ENCODE peak calls at places on chromosomes 11 and 22, in seven cellular contexts. One of them, this sample, is unnamed.

GRCh38 chr11:76094729-76095128 is 111.6 kb downstream of the WNT11 start:
- DNase-seq in stomach: no peak
- DNase-seq in EL: no peak
- DNase-seq in OCI-LY7: no peak
- DNase-seq in activated CD8-positive, alpha-beta memory T cell treated with anti-CD3 and anti-CD28 coated beads, Interleukin-2, amount 50 U/mL, for 4 hours: no peak
- DNase-seq in activated gamma-delta T cell treated with Interleukin-2 at 50 U/mL for 16 hours: no peak
- DNase-seq in NCI-H2081: no peak
- DNase-seq in this sample: no peak

GRCh38 chr11:19428206-19429001 is 187.7 kb upstream of the E2F8 start:
- DNase-seq in stomach: no peak
- DNase-seq in EL: no peak
- DNase-seq in OCI-LY7: no peak
- DNase-seq in activated CD8-positive, alpha-beta memory T cell treated with anti-CD3 and anti-CD28 coated beads, Interleukin-2, amount 50 U/mL, for 4 hours: no peak
- DNase-seq in activated gamma-delta T cell treated with Interleukin-2 at 50 U/mL for 16 hours: no peak
- DNase-seq in NCI-H2081: no peak
- DNase-seq in this sample: no peak

GRCh38 chr22:25668437-25668836 is 73.6 kb upstream of the MYO18B start:
- DNase-seq in stomach: no peak
- DNase-seq in EL: peak; percentile 31
- DNase-seq in OCI-LY7: no peak
- DNase-seq in activated CD8-positive, alpha-beta memory T cell treated with anti-CD3 and anti-CD28 coated beads, Interleukin-2, amount 50 U/mL, for 4 hours: no peak
- DNase-seq in activated gamma-delta T cell treated with Interleukin-2 at 50 U/mL for 16 hours: no peak
- DNase-seq in NCI-H2081: no peak
- DNase-seq in this sample: no peak

GRCh38 chr11:65867284-65868071 is 5.1 kb downstream of the EFEMP2 start:
- DNase-seq in stomach: no peak
- DNase-seq in EL: no peak
- DNase-seq in OCI-LY7: peak; percentile 54
- DNase-seq in activated CD8-positive, alpha-beta memory T cell treated with anti-CD3 and anti-CD28 coated beads, Interleukin-2, amount 50 U/mL, for 4 hours: no peak
- DNase-seq in activated gamma-delta T cell treated with Interleukin-2 at 50 U/mL for 16 hours: no peak
- DNase-seq in NCI-H2081: no peak
- DNase-seq in this sample: no peak

GRCh38 chr11:125329786-125330185 is 165.2 kb downstream of the PKNOX2 start:
- DNase-seq in stomach: no peak
- DNase-seq in EL: no peak
- DNase-seq in OCI-LY7: no peak
- DNase-seq in activated CD8-positive, alpha-beta memory T cell treated with anti-CD3 and anti-CD28 coated beads, Interleukin-2, amount 50 U/mL, for 4 hours: no peak
- DNase-seq in activated gamma-delta T cell treated with Interleukin-2 at 50 U/mL for 16 hours: no peak
- DNase-seq in NCI-H2081: no peak
- DNase-seq in this sample: no peak

GRCh38 chr11:86947541-86947940 is 7.7 kb downstream of the FZD4 start:
- DNase-seq in stomach: no peak
- DNase-seq in EL: peak; percentile 74
- DNase-seq in OCI-LY7: no peak
- DNase-seq in activated CD8-positive, alpha-beta memory T cell treated with anti-CD3 and anti-CD28 coated beads, Interleukin-2, amount 50 U/mL, for 4 hours: no peak
- DNase-seq in activated gamma-delta T cell treated with Interleukin-2 at 50 U/mL for 16 hours: no peak
- DNase-seq in NCI-H2081: no peak
- DNase-seq in this sample: no peak

GRCh38 chr11:13868710-13869403 is 93.7 kb upstream of the SPON1 start:
- DNase-seq in stomach: no peak
- DNase-seq in EL: peak; percentile 12
- DNase-seq in OCI-LY7: no peak
- DNase-seq in activated CD8-positive, alpha-beta memory T cell treated with anti-CD3 and anti-CD28 coated beads, Interleukin-2, amount 50 U/mL, for 4 hours: no peak
- DNase-seq in activated gamma-delta T cell treated with Interleukin-2 at 50 U/mL for 16 hours: peak; percentile 18
- DNase-seq in NCI-H2081: no peak
- DNase-seq in this sample: no peak

GRCh38 chr22:24427500-24428164 is at the start of gene ADORA2A:
- DNase-seq in stomach: peak; percentile 67
- DNase-seq in EL: no peak
- DNase-seq in OCI-LY7: peak; percentile 97
- DNase-seq in activated CD8-positive, alpha-beta memory T cell treated with anti-CD3 and anti-CD28 coated beads, Interleukin-2, amount 50 U/mL, for 4 hours: peak; percentile 88
- DNase-seq in activated gamma-delta T cell treated with Interleukin-2 at 50 U/mL for 16 hours: peak; percentile 81
- DNase-seq in NCI-H2081: no peak
- DNase-seq in this sample: no peak

GRCh38 chr11:73249304-73249703 is 22.8 kb upstream of the P2RY6 start:
- DNase-seq in stomach: no peak
- DNase-seq in EL: no peak
- DNase-seq in OCI-LY7: peak; percentile 12
- DNase-seq in activated CD8-positive, alpha-beta memory T cell treated with anti-CD3 and anti-CD28 coated beads, Interleukin-2, amount 50 U/mL, for 4 hours: no peak
- DNase-seq in activated gamma-delta T cell treated with Interleukin-2 at 50 U/mL for 16 hours: no peak
- DNase-seq in NCI-H2081: no peak
- DNase-seq in this sample: no peak

GRCh38 chr22:46062971-46063631 is 86.1 kb upstream of the WNT7B start:
- DNase-seq in stomach: peak; percentile 19
- DNase-seq in EL: no peak
- DNase-seq in OCI-LY7: no peak
- DNase-seq in activated CD8-positive, alpha-beta memory T cell treated with anti-CD3 and anti-CD28 coated beads, Interleukin-2, amount 50 U/mL, for 4 hours: no peak
- DNase-seq in activated gamma-delta T cell treated with Interleukin-2 at 50 U/mL for 16 hours: no peak
- DNase-seq in NCI-H2081: no peak
- DNase-seq in this sample: no peak

GRCh38 chr11:93843906-93844305 is 6.5 kb downstream of the VSTM5 start:
- DNase-seq in stomach: no peak
- DNase-seq in EL: no peak
- DNase-seq in OCI-LY7: no peak
- DNase-seq in activated CD8-positive, alpha-beta memory T cell treated with anti-CD3 and anti-CD28 coated beads, Interleukin-2, amount 50 U/mL, for 4 hours: no peak
- DNase-seq in activated gamma-delta T cell treated with Interleukin-2 at 50 U/mL for 16 hours: no peak
- DNase-seq in NCI-H2081: no peak
- DNase-seq in this sample: no peak

GRCh38 chr11:65479184-65480145 is 19.4 kb upstream of the MALAT1 start:
- DNase-seq in stomach: peak; percentile 77
- DNase-seq in EL: peak; percentile 78
- DNase-seq in OCI-LY7: no peak
- DNase-seq in activated CD8-positive, alpha-beta memory T cell treated with anti-CD3 and anti-CD28 coated beads, Interleukin-2, amount 50 U/mL, for 4 hours: no peak
- DNase-seq in activated gamma-delta T cell treated with Interleukin-2 at 50 U/mL for 16 hours: no peak
- DNase-seq in NCI-H2081: peak; percentile 61
- DNase-seq in this sample: no peak

GRCh38 chr11:123800041-123800440 is 6.1 kb downstream of the OR6M1 start:
- DNase-seq in stomach: no peak
- DNase-seq in EL: no peak
- DNase-seq in OCI-LY7: no peak
- DNase-seq in activated CD8-positive, alpha-beta memory T cell treated with anti-CD3 and anti-CD28 coated beads, Interleukin-2, amount 50 U/mL, for 4 hours: no peak
- DNase-seq in activated gamma-delta T cell treated with Interleukin-2 at 50 U/mL for 16 hours: no peak
- DNase-seq in NCI-H2081: no peak
- DNase-seq in this sample: no peak

GRCh38 chr11:33195391-33196190 is 34.3 kb upstream of the CSTF3 start:
- DNase-seq in stomach: no peak
- DNase-seq in EL: no peak
- DNase-seq in OCI-LY7: no peak
- DNase-seq in activated CD8-positive, alpha-beta memory T cell treated with anti-CD3 and anti-CD28 coated beads, Interleukin-2, amount 50 U/mL, for 4 hours: no peak
- DNase-seq in activated gamma-delta T cell treated with Interleukin-2 at 50 U/mL for 16 hours: no peak
- DNase-seq in NCI-H2081: peak; percentile 51
- DNase-seq in this sample: no peak

GRCh38 chr22:22941831-22942510 is 54.4 kb downstream of the IGLL5 start:
- DNase-seq in stomach: peak; percentile 19
- DNase-seq in EL: no peak
- DNase-seq in OCI-LY7: peak; percentile 53
- DNase-seq in activated CD8-positive, alpha-beta memory T cell treated with anti-CD3 and anti-CD28 coated beads, Interleukin-2, amount 50 U/mL, for 4 hours: peak; percentile 13
- DNase-seq in activated gamma-delta T cell treated with Interleukin-2 at 50 U/mL for 16 hours: no peak
- DNase-seq in NCI-H2081: no peak
- DNase-seq in this sample: peak; percentile 56

GRCh38 chr22:21989049-21989448 is 6.5 kb upstream of the TOP3B start:
- DNase-seq in stomach: no peak
- DNase-seq in EL: no peak
- DNase-seq in OCI-LY7: no peak
- DNase-seq in activated CD8-positive, alpha-beta memory T cell treated with anti-CD3 and anti-CD28 coated beads, Interleukin-2, amount 50 U/mL, for 4 hours: no peak
- DNase-seq in activated gamma-delta T cell treated with Interleukin-2 at 50 U/mL for 16 hours: no peak
- DNase-seq in NCI-H2081: no peak
- DNase-seq in this sample: no peak

GRCh38 chr11:45848654-45849081 is 1.4 kb downstream of the CRY2 start:
- DNase-seq in stomach: peak; percentile 60
- DNase-seq in EL: no peak
- DNase-seq in OCI-LY7: no peak
- DNase-seq in activated CD8-positive, alpha-beta memory T cell treated with anti-CD3 and anti-CD28 coated beads, Interleukin-2, amount 50 U/mL, for 4 hours: no peak
- DNase-seq in activated gamma-delta T cell treated with Interleukin-2 at 50 U/mL for 16 hours: no peak
- DNase-seq in NCI-H2081: peak; percentile 9
- DNase-seq in this sample: no peak

GRCh38 chr22:26702906-26703830 is 45.8 kb downstream of the MIAT start:
- DNase-seq in stomach: no peak
- DNase-seq in EL: peak; percentile 35
- DNase-seq in OCI-LY7: no peak
- DNase-seq in activated CD8-positive, alpha-beta memory T cell treated with anti-CD3 and anti-CD28 coated beads, Interleukin-2, amount 50 U/mL, for 4 hours: no peak
- DNase-seq in activated gamma-delta T cell treated with Interleukin-2 at 50 U/mL for 16 hours: no peak
- DNase-seq in NCI-H2081: no peak
- DNase-seq in this sample: no peak

GRCh38 chr11:65395961-65396530 is 9.6 kb downstream of the FRMD8 start:
- DNase-seq in stomach: no peak
- DNase-seq in EL: no peak
- DNase-seq in OCI-LY7: no peak
- DNase-seq in activated CD8-positive, alpha-beta memory T cell treated with anti-CD3 and anti-CD28 coated beads, Interleukin-2, amount 50 U/mL, for 4 hours: no peak
- DNase-seq in activated gamma-delta T cell treated with Interleukin-2 at 50 U/mL for 16 hours: no peak
- DNase-seq in NCI-H2081: no peak
- DNase-seq in this sample: no peak

GRCh38 chr22:22948651-22949611 is 61.3 kb downstream of the IGLL5 start:
- DNase-seq in stomach: no peak
- DNase-seq in EL: peak; percentile 23
- DNase-seq in OCI-LY7: no peak
- DNase-seq in activated CD8-positive, alpha-beta memory T cell treated with anti-CD3 and anti-CD28 coated beads, Interleukin-2, amount 50 U/mL, for 4 hours: no peak
- DNase-seq in activated gamma-delta T cell treated with Interleukin-2 at 50 U/mL for 16 hours: no peak
- DNase-seq in NCI-H2081: no peak
- DNase-seq in this sample: no peak

GRCh38 chr11:35289821-35290220 is 129.5 kb downstream of the SLC1A2 start:
- DNase-seq in stomach: no peak
- DNase-seq in EL: peak; percentile 87
- DNase-seq in OCI-LY7: no peak
- DNase-seq in activated CD8-positive, alpha-beta memory T cell treated with anti-CD3 and anti-CD28 coated beads, Interleukin-2, amount 50 U/mL, for 4 hours: no peak
- DNase-seq in activated gamma-delta T cell treated with Interleukin-2 at 50 U/mL for 16 hours: no peak
- DNase-seq in NCI-H2081: no peak
- DNase-seq in this sample: no peak

GRCh38 chr11:126185200-126186030 is 26.0 kb downstream of the RPUSD4 start:
- DNase-seq in stomach: no peak
- DNase-seq in EL: no peak
- DNase-seq in OCI-LY7: no peak
- DNase-seq in activated CD8-positive, alpha-beta memory T cell treated with anti-CD3 and anti-CD28 coated beads, Interleukin-2, amount 50 U/mL, for 4 hours: no peak
- DNase-seq in activated gamma-delta T cell treated with Interleukin-2 at 50 U/mL for 16 hours: no peak
- DNase-seq in NCI-H2081: no peak
- DNase-seq in this sample: no peak

GRCh38 chr11:75272391-75272790 is 31.8 kb downstream of the TPBGL start:
- DNase-seq in stomach: no peak
- DNase-seq in EL: no peak
- DNase-seq in OCI-LY7: no peak
- DNase-seq in activated CD8-positive, alpha-beta memory T cell treated with anti-CD3 and anti-CD28 coated beads, Interleukin-2, amount 50 U/mL, for 4 hours: no peak
- DNase-seq in activated gamma-delta T cell treated with Interleukin-2 at 50 U/mL for 16 hours: no peak
- DNase-seq in NCI-H2081: no peak
- DNase-seq in this sample: no peak

GRCh38 chr11:124983674-124984511 is 29.9 kb downstream of the CCDC15 start:
- DNase-seq in stomach: no peak
- DNase-seq in EL: no peak
- DNase-seq in OCI-LY7: no peak
- DNase-seq in activated CD8-positive, alpha-beta memory T cell treated with anti-CD3 and anti-CD28 coated beads, Interleukin-2, amount 50 U/mL, for 4 hours: no peak
- DNase-seq in activated gamma-delta T cell treated with Interleukin-2 at 50 U/mL for 16 hours: no peak
- DNase-seq in NCI-H2081: no peak
- DNase-seq in this sample: no peak

GRCh38 chr11:121844016-121844415 is 272.0 kb downstream of the BLID start:
- DNase-seq in stomach: no peak
- DNase-seq in EL: no peak
- DNase-seq in OCI-LY7: no peak
- DNase-seq in activated CD8-positive, alpha-beta memory T cell treated with anti-CD3 and anti-CD28 coated beads, Interleukin-2, amount 50 U/mL, for 4 hours: no peak
- DNase-seq in activated gamma-delta T cell treated with Interleukin-2 at 50 U/mL for 16 hours: no peak
- DNase-seq in NCI-H2081: no peak
- DNase-seq in this sample: no peak

GRCh38 chr11:73376803-73377629 is 817 bp downstream of the RELT start:
- DNase-seq in stomach: peak; percentile 41
- DNase-seq in EL: peak; percentile 86
- DNase-seq in OCI-LY7: peak; percentile 66
- DNase-seq in activated CD8-positive, alpha-beta memory T cell treated with anti-CD3 and anti-CD28 coated beads, Interleukin-2, amount 50 U/mL, for 4 hours: peak; percentile 49
- DNase-seq in activated gamma-delta T cell treated with Interleukin-2 at 50 U/mL for 16 hours: peak; percentile 34
- DNase-seq in NCI-H2081: peak; percentile 12
- DNase-seq in this sample: no peak

GRCh38 chr11:122983438-122984185 is 2.0 kb upstream of the BSX start:
- DNase-seq in stomach: no peak
- DNase-seq in EL: no peak
- DNase-seq in OCI-LY7: no peak
- DNase-seq in activated CD8-positive, alpha-beta memory T cell treated with anti-CD3 and anti-CD28 coated beads, Interleukin-2, amount 50 U/mL, for 4 hours: no peak
- DNase-seq in activated gamma-delta T cell treated with Interleukin-2 at 50 U/mL for 16 hours: no peak
- DNase-seq in NCI-H2081: no peak
- DNase-seq in this sample: no peak

This sample was measured in type B pancreatic cell.